ENCODE peak calls at places on chromosomes 4 and X, in seven cellular contexts. One of them, this sample, is unnamed.

GRCh38 chrX:110745288-110745687 is 50.3 kb downstream of the CHRDL1 start:
- DNase-seq in T47D: no peak
- DNase-seq in GM12878: no peak
- DNase-seq in K562: no peak
- DNase-seq in H1: no peak
- DNase-seq in SK-N-SH: no peak
- DNase-seq in HCT116: no peak
- DNase-seq in this sample: no peak

GRCh38 chrX:129743835-129744234 is 5.1 kb downstream of the XPNPEP2 start:
- DNase-seq in T47D: no peak
- DNase-seq in GM12878: no peak
- DNase-seq in K562: no peak
- DNase-seq in H1: no peak
- DNase-seq in SK-N-SH: no peak
- DNase-seq in HCT116: no peak
- DNase-seq in this sample: no peak

GRCh38 chrX:97389761-97390192 is 506.1 kb downstream of the RPA4 start:
- DNase-seq in T47D: no peak
- DNase-seq in GM12878: no peak
- DNase-seq in K562: no peak
- DNase-seq in H1: no peak
- DNase-seq in SK-N-SH: no peak
- DNase-seq in HCT116: peak; percentile 7
- DNase-seq in this sample: no peak

GRCh38 chr4:101114936-101115372 is 232.4 kb downstream of the PPP3CA start:
- DNase-seq in T47D: no peak
- DNase-seq in GM12878: no peak
- DNase-seq in K562: no peak
- DNase-seq in H1: no peak
- DNase-seq in SK-N-SH: no peak
- DNase-seq in HCT116: peak; percentile 99
- DNase-seq in this sample: peak; percentile 99

GRCh38 chrX:119687661-119688413 is 5.1 kb downstream of the SEPTIN6 start:
- DNase-seq in T47D: no peak
- DNase-seq in GM12878: no peak
- DNase-seq in K562: no peak
- DNase-seq in H1: no peak
- DNase-seq in SK-N-SH: no peak
- DNase-seq in HCT116: no peak
- DNase-seq in this sample: no peak

GRCh38 chrX:39982927-39983326 is 114.8 kb downstream of the BCOR start:
- DNase-seq in T47D: no peak
- DNase-seq in GM12878: no peak
- DNase-seq in K562: no peak
- DNase-seq in H1: no peak
- DNase-seq in SK-N-SH: no peak
- DNase-seq in HCT116: no peak
- DNase-seq in this sample: no peak

GRCh38 chrX:40772290-40772689 is 36.9 kb upstream of the MED14 start:
- DNase-seq in T47D: no peak
- DNase-seq in GM12878: no peak
- DNase-seq in K562: no peak
- DNase-seq in H1: no peak
- DNase-seq in SK-N-SH: no peak
- DNase-seq in HCT116: peak; percentile 54
- DNase-seq in this sample: no peak

GRCh38 chr4:127503111-127503510 is 129.6 kb upstream of the INTU start:
- DNase-seq in T47D: no peak
- DNase-seq in GM12878: no peak
- DNase-seq in K562: no peak
- DNase-seq in H1: no peak
- DNase-seq in SK-N-SH: no peak
- DNase-seq in HCT116: no peak
- DNase-seq in this sample: no peak

DNA sequence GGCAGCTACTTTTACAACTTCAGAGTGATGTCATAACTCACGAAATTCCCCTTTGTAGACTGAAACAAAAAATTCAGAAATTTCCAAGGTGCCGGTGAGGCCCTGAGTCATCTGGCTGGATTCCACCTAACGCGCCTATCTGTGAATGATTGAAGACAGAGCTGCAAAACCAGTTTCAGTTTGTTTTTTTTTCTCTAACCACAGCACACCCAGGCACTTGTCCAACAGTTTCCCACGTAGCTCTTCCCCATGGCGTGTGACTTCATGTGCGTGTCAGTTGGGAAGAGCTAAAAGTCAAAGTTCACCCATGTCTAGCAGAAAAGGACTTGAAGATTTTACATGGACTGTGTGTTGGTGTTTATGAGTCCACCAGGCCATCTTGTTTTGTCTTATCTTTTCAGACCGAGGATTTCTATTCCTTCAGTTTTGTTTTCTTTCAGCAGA is 16.3 kb downstream of the TCEANC start:
- DNase-seq in T47D: no peak
- DNase-seq in GM12878: peak; percentile 89
- DNase-seq in K562: peak; percentile 78
- DNase-seq in H1: no peak
- DNase-seq in SK-N-SH: no peak
- DNase-seq in HCT116: peak; percentile 90
- DNase-seq in this sample: peak; percentile 52
- TF ChIP-seq JUND in T47D: peak; percentile 14
- TF ChIP-seq JUND in GM12878: no peak
- TF ChIP-seq JUND in K562: peak; percentile 68
- TF ChIP-seq JUND in H1: no peak
- TF ChIP-seq JUND in SK-N-SH: peak; percentile 81
- TF ChIP-seq JUND in HCT116: peak; percentile 86
- TF ChIP-seq JUND in this sample: no peak

GRCh38 chr4:9867746-9868425 is 86.5 kb downstream of the DRD5 start:
- DNase-seq in T47D: no peak
- DNase-seq in GM12878: no peak
- DNase-seq in K562: no peak
- DNase-seq in H1: no peak
- DNase-seq in SK-N-SH: no peak
- DNase-seq in HCT116: no peak
- DNase-seq in this sample: no peak

GRCh38 chr4:9870165-9870564 is 88.7 kb downstream of the DRD5 start:
- DNase-seq in T47D: no peak
- DNase-seq in GM12878: no peak
- DNase-seq in K562: no peak
- DNase-seq in H1: no peak
- DNase-seq in SK-N-SH: no peak
- DNase-seq in HCT116: no peak
- DNase-seq in this sample: no peak

GRCh38 chr4:9861561-9861960 is 80.1 kb downstream of the DRD5 start:
- DNase-seq in T47D: no peak
- DNase-seq in GM12878: no peak
- DNase-seq in K562: no peak
- DNase-seq in H1: no peak
- DNase-seq in SK-N-SH: no peak
- DNase-seq in HCT116: no peak
- DNase-seq in this sample: no peak

DNA sequence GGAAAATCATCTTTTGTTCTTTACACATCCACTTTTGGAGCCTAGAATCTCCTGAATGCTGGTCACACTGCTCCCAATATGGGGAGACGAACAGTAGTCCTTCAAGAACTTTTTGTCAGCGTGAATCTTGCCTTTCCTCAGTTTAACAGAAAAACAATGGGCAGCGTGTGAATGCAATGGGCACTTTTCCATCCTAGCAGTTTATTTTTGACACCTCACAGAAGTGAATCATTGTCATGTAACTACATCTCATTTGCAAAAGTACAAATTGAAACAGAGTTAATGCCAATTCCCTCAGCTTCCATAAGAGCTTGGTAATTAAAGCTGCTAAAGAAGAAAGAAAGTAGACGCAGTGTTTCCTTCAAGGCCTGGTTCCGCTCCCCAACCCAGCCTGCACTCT is 85.5 kb downstream of the DRD5 start:
- DNase-seq in T47D: no peak
- DNase-seq in GM12878: no peak
- DNase-seq in K562: no peak
- DNase-seq in H1: no peak
- DNase-seq in SK-N-SH: no peak
- DNase-seq in HCT116: no peak
- DNase-seq in this sample: no peak
- TF ChIP-seq JUND in T47D: no peak
- TF ChIP-seq JUND in GM12878: no peak
- TF ChIP-seq JUND in K562: no peak
- TF ChIP-seq JUND in H1: no peak
- TF ChIP-seq JUND in SK-N-SH: no peak
- TF ChIP-seq JUND in HCT116: no peak
- TF ChIP-seq JUND in this sample: no peak

GRCh38 chr4:166162327-166162726 is 289.3 kb downstream of the TLL1 start:
- DNase-seq in T47D: no peak
- DNase-seq in GM12878: no peak
- DNase-seq in K562: no peak
- DNase-seq in H1: no peak
- DNase-seq in SK-N-SH: no peak
- DNase-seq in HCT116: no peak
- DNase-seq in this sample: no peak

GRCh38 chr4:166169111-166169510 is 296.1 kb downstream of the TLL1 start:
- DNase-seq in T47D: peak; percentile 2
- DNase-seq in GM12878: no peak
- DNase-seq in K562: no peak
- DNase-seq in H1: peak; percentile 48
- DNase-seq in SK-N-SH: no peak
- DNase-seq in HCT116: peak; percentile 7
- DNase-seq in this sample: peak; percentile 4

GRCh38 chr4:166165829-166166420 is 292.9 kb downstream of the TLL1 start:
- DNase-seq in T47D: peak; percentile 2
- DNase-seq in GM12878: peak; percentile 36
- DNase-seq in K562: peak; percentile 65
- DNase-seq in H1: no peak
- DNase-seq in SK-N-SH: peak; percentile 37
- DNase-seq in HCT116: peak; percentile 77
- DNase-seq in this sample: peak; percentile 73
- TF ChIP-seq JUND in T47D: no peak
- TF ChIP-seq JUND in GM12878: no peak
- TF ChIP-seq JUND in K562: peak; percentile 88
- TF ChIP-seq JUND in H1: peak; percentile 78
- TF ChIP-seq JUND in SK-N-SH: no peak
- TF ChIP-seq JUND in HCT116: no peak
- TF ChIP-seq JUND in this sample: peak; percentile 42

GRCh38 chr4:38164346-38164745 is 204.1 kb downstream of the PTTG2 start:
- DNase-seq in T47D: no peak
- DNase-seq in GM12878: no peak
- DNase-seq in K562: no peak
- DNase-seq in H1: no peak
- DNase-seq in SK-N-SH: no peak
- DNase-seq in HCT116: no peak
- DNase-seq in this sample: no peak
- TF ChIP-seq JUND in T47D: no peak
- TF ChIP-seq JUND in GM12878: no peak
- TF ChIP-seq JUND in K562: no peak
- TF ChIP-seq JUND in H1: no peak
- TF ChIP-seq JUND in SK-N-SH: no peak
- TF ChIP-seq JUND in HCT116: no peak
- TF ChIP-seq JUND in this sample: no peak

GRCh38 chr4:47451657-47452056 is 11.8 kb downstream of the COMMD8 start:
- DNase-seq in T47D: no peak
- DNase-seq in GM12878: no peak
- DNase-seq in K562: no peak
- DNase-seq in H1: no peak
- DNase-seq in SK-N-SH: no peak
- DNase-seq in HCT116: no peak
- DNase-seq in this sample: no peak
- TF ChIP-seq JUND in T47D: no peak
- TF ChIP-seq JUND in GM12878: no peak
- TF ChIP-seq JUND in K562: no peak
- TF ChIP-seq JUND in H1: no peak
- TF ChIP-seq JUND in SK-N-SH: no peak
- TF ChIP-seq JUND in HCT116: no peak
- TF ChIP-seq JUND in this sample: no peak

This sample was measured in HepG2.